ENCODE peak calls at places on chromosome 21, in eight cellular contexts. S, Y, T, K, C, O, Q and Z are unnamed samples.

GRCh38 chr21:35257413-35257812 is 208.3 kb upstream of the RUNX1 start:
- DNase-seq in S (peak), Y (no peak), T (peak), K (peak), C (peak), O (no peak), Q (peak), Z (peak)

GRCh38 chr21:17270234-17270633 is 242.6 kb upstream of the CXADR start:
- DNase-seq in S (peak), Y (peak), T (peak), K (peak), C (no peak), O (peak), Q (peak), Z (no peak)

GRCh38 chr21:37087188-37087587 is 14.1 kb downstream of the TTC3 start:
- DNase-seq in S (no peak), Y (peak), T (no peak), K (peak), C (no peak), O (peak), Q (peak), Z (no peak)

GRCh38 chr21:43347864-43348766 is 78.8 kb downstream of the SIK1 start:
- DNase-seq in S (no peak), Y (no peak), T (no peak), K (no peak), C (no peak), O (no peak), Q (no peak), Z (no peak)

GRCh38 chr21:25385912-25386474 is 221.3 kb downstream of the MRPL39 start:
- DNase-seq in S (no peak), Y (peak), T (no peak), K (no peak), C (peak), O (peak), Q (no peak), Z (no peak)

GRCh38 chr21:39645331-39645730 is 32.6 kb downstream of the B3GALT5 start:
- DNase-seq in S (no peak), Y (no peak), T (no peak), K (no peak), C (no peak), O (no peak), Q (no peak), Z (no peak)

GRCh38 chr21:34073749-34074282 is 438 bp downstream of the MRPS6 start:
- DNase-seq in S (peak), Y (peak), T (peak), K (no peak), C (no peak), O (peak), Q (no peak), Z (no peak)

GRCh38 chr21:20570824-20571232 is 427.4 kb upstream of the NCAM2 start:
- DNase-seq in S (no peak), Y (no peak), T (no peak), K (no peak), C (no peak), O (peak), Q (no peak), Z (no peak)

GRCh38 chr21:25005388-25005787 is 601.9 kb downstream of the MRPL39 start:
- DNase-seq in S (no peak), Y (no peak), T (no peak), K (no peak), C (no peak), O (no peak), Q (no peak), Z (no peak)

GRCh38 chr21:17427831-17428483 is 84.9 kb upstream of the CXADR start:
- DNase-seq in S (no peak), Y (no peak), T (no peak), K (no peak), C (no peak), O (no peak), Q (no peak), Z (no peak)

GRCh38 chr21:18384771-18385170 is 18.8 kb downstream of the TMPRSS15 start:
- DNase-seq in S (no peak), Y (peak), T (no peak), K (no peak), C (no peak), O (peak), Q (no peak), Z (no peak)

GRCh38 chr21:36882776-36883175 is 83.7 kb downstream of the HLCS start:
- DNase-seq in S (no peak), Y (no peak), T (no peak), K (no peak), C (no peak), O (no peak), Q (no peak), Z (no peak)

GRCh38 chr21:25369524-25370300 is 237.6 kb downstream of the MRPL39 start:
- DNase-seq in S (no peak), Y (no peak), T (no peak), K (no peak), C (no peak), O (no peak), Q (no peak), Z (no peak)

GRCh38 chr21:31198575-31198974 is 145.5 kb downstream of the TIAM1 start:
- DNase-seq in S (no peak), Y (peak), T (no peak), K (no peak), C (peak), O (peak), Q (peak), Z (no peak)

GRCh38 chr21:33931799-33932390 is 16.3 kb upstream of the ATP5PO start:
- DNase-seq in S (no peak), Y (no peak), T (no peak), K (no peak), C (no peak), O (no peak), Q (no peak), Z (no peak)

GRCh38 chr21:16308269-16308668 is 578.5 kb downstream of the USP25 start:
- DNase-seq in S (no peak), Y (no peak), T (no peak), K (no peak), C (no peak), O (no peak), Q (no peak), Z (no peak)

GRCh38 chr21:36065497-36066036 is 4.3 kb upstream of the CBR1 start:
- DNase-seq in S (no peak), Y (no peak), T (no peak), K (no peak), C (no peak), O (no peak), Q (peak), Z (no peak)

GRCh38 chr21:42124826-42125570 is 53.9 kb downstream of the UMODL1 start:
- DNase-seq in S (no peak), Y (no peak), T (no peak), K (no peak), C (no peak), O (no peak), Q (no peak), Z (no peak)
- H3K27ac ChIP-seq in S (no peak), Y (no peak), T (no peak), K (no peak), C (no peak), O (no peak), Q (no peak), Z (no peak)

GRCh38 chr21:41045534-41046268 is 122.3 kb upstream of the BACE2 start:
- DNase-seq in S (no peak), Y (peak), T (no peak), K (no peak), C (no peak), O (peak), Q (no peak), Z (no peak)

GRCh38 chr21:41048141-41048540 is 119.8 kb upstream of the BACE2 start:
- DNase-seq in S (no peak), Y (no peak), T (no peak), K (no peak), C (no peak), O (no peak), Q (no peak), Z (no peak)

GRCh38 chr21:41048636-41049035 is 119.3 kb upstream of the BACE2 start:
- DNase-seq in S (no peak), Y (no peak), T (no peak), K (no peak), C (no peak), O (no peak), Q (no peak), Z (no peak)

GRCh38 chr21:41043008-41043407 is 125.0 kb upstream of the BACE2 start:
- DNase-seq in S (no peak), Y (no peak), T (no peak), K (no peak), C (no peak), O (peak), Q (no peak), Z (no peak)
- TF ChIP-seq CTCF in S (peak), Y (peak), T (no peak), K (no peak), C (peak), O (peak), Q (peak), Z (no peak)

GRCh38 chr21:29295066-29295650 is 3.6 kb upstream of the BACH1 start:
- DNase-seq in S (no peak), Y (no peak), T (no peak), K (no peak), C (no peak), O (no peak), Q (no peak), Z (no peak)
- H3K27ac ChIP-seq in S (no peak), Y (no peak), T (no peak), K (no peak), C (no peak), O (no peak), Q (no peak), Z (no peak)

GRCh38 chr21:32383812-32384211 is 9.0 kb downstream of the URB1 start:
- DNase-seq in S (no peak), Y (no peak), T (no peak), K (no peak), C (no peak), O (no peak), Q (no peak), Z (no peak)
- TF ChIP-seq CTCF in S (peak), Y (no peak), T (no peak), K (no peak), C (no peak), O (peak), Q (no peak), Z (peak)

GRCh38 chr21:45592208-45592619 is 50.0 kb upstream of the SLC19A1 start:
- DNase-seq in S (no peak), Y (no peak), T (no peak), K (no peak), C (no peak), O (no peak), Q (no peak), Z (no peak)

GRCh38 chr21:45592626-45593134 is 50.4 kb upstream of the SLC19A1 start:
- DNase-seq in S (no peak), Y (no peak), T (no peak), K (no peak), C (no peak), O (no peak), Q (no peak), Z (no peak)

GRCh38 chr21:45591619-45592207 is 49.5 kb upstream of the SLC19A1 start:
- DNase-seq in S (no peak), Y (no peak), T (no peak), K (no peak), C (no peak), O (no peak), Q (no peak), Z (no peak)

GRCh38 chr21:45594721-45595489 is 48.6 kb upstream of the PCBP3 start:
- DNase-seq in S (no peak), Y (no peak), T (no peak), K (no peak), C (no peak), O (no peak), Q (no peak), Z (no peak)

GRCh38 chr21:45593162-45594022 is 50.1 kb upstream of the PCBP3 start:
- DNase-seq in S (no peak), Y (no peak), T (no peak), K (no peak), C (no peak), O (no peak), Q (no peak), Z (no peak)
- H3K27ac ChIP-seq in S (no peak), Y (no peak), T (no peak), K (no peak), C (no peak), O (no peak), Q (no peak), Z (peak)

GRCh38 chr21:41411449-41412089 is 14.5 kb upstream of the MX1 start:
- DNase-seq in S (no peak), Y (no peak), T (no peak), K (no peak), C (no peak), O (peak), Q (no peak), Z (peak)
- TF ChIP-seq CTCF in S (peak), Y (peak), T (peak), K (no peak), C (peak), O (peak), Q (peak), Z (peak)

GRCh38 chr21:15247613-15248012 is 182.8 kb upstream of the NRIP1 start:
- DNase-seq in S (no peak), Y (no peak), T (no peak), K (no peak), C (no peak), O (no peak), Q (no peak), Z (no peak)

GRCh38 chr21:15241997-15242767 is 177.4 kb upstream of the NRIP1 start:
- DNase-seq in S (no peak), Y (no peak), T (no peak), K (no peak), C (no peak), O (peak), Q (no peak), Z (no peak)

GRCh38 chr21:15240846-15241245 is 176.0 kb upstream of the NRIP1 start:
- DNase-seq in S (no peak), Y (no peak), T (no peak), K (no peak), C (no peak), O (no peak), Q (no peak), Z (no peak)

GRCh38 chr21:15242906-15243305 is 178.1 kb upstream of the NRIP1 start:
- DNase-seq in S (no peak), Y (no peak), T (no peak), K (no peak), C (no peak), O (no peak), Q (no peak), Z (no peak)

DNA sequence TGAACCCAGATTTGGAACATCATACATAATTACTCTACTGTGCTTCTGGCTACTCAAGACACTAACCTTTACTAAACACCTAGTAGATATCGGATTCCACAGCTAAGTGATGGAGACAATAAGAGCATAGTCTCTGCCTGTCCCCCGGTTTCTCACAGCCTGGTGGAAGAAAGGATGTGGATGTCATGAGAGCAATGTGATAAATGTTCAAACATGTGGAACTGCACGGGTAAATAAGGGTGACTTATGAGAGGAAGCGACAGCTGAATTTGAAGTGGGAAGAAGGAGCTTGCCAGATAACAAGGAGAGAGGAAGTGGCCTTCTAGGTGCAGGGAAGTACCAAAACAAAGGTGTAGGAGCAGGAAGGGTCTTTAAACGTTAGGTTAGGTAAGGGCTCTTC is 178.6 kb upstream of the NRIP1 start:
- DNase-seq in S (no peak), Y (no peak), T (no peak), K (no peak), C (no peak), O (peak), Q (no peak), Z (no peak)
- H3K27ac ChIP-seq in S (no peak), Y (no peak), T (no peak), K (no peak), C (no peak), O (no peak), Q (no peak), Z (no peak)

GRCh38 chr21:46285761-46286667 is at the start of gene YBEY:
- DNase-seq in S (peak), Y (peak), T (peak), K (peak), C (peak), O (peak), Q (peak), Z (peak)
- TF ChIP-seq CTCF in S (peak), Y (peak), T (peak), K (peak), C (no peak), O (peak), Q (peak), Z (peak)

DNA sequence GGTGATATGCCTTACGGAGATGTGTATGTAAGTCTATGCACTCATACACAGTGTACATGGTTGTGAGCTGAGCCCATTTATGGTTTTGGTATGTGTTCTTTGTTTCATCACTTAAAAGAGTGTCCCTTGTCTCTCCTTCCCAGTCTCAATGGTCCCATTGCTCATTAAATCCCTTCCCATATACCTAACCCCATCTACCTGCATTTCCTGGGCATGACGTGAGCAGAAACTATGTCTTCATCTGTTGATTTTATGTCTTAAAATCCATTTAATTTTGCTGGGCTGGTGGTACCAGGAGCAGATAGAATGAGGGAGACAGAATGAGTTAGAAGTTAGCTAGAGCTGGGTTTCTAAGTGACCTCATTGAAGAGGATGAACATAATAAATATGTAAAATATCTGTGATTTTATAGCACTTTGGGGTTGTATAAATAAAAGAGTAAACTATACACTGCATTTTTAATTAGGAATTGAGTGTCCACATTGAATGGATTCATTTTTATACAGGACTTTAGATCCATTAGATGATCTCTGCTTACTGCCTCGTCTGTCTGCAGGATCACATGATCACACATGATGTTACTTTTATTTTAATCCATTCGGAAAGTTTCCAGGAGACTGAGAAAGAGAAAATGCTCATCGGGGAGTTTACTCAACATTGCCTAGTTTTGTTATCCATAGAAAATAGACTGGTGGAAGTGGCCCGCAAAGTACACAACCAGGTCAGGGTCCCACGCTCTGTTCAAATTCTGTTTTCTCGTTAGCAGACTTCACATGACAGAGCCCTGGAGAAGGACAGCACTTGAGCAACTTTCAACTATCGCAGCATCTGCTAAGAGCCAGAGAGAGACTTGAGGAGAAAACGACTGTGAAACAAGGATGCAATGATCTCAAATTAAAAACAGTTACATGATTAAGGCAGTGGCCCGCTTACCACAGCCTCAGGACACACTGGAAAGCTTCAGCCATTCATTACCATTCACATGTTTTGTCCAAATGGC is 44.5 kb downstream of the ADAMTS1 start:
- DNase-seq in S (peak), Y (no peak), T (no peak), K (no peak), C (no peak), O (no peak), Q (peak), Z (no peak)
- H3K27ac ChIP-seq in S (peak), Y (no peak), T (peak), K (no peak), C (no peak), O (no peak), Q (peak), Z (peak)

DNA sequence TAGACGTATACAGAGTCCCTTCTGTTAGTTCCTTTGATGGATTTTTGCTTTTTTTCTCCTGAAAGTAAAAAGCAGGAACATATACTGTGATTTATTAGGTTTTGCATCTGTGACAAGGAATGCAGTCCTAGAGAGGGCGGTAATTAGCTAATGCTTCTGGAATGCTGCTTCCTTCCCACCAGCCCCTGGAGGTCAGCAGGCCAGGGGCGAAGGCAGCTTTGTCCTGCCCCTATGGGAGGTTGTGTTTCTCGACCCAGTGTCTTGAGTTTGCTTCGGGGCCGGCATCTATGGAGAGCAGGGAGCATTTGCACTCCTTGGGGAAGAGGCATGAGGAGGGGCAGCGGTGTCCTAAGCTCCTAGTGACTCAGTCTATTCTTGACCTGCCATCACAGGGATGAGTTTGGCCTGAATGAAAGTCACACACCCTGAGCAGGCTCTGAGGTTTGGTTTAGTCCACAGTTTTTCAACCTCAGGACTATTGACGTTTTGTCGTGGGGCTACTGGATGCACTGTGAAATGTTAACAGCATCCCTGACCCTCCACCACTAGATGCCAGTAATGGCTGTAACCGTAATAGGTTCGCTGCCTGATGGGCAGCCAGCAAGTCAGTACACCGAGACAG is 85.0 kb upstream of the KCNJ15 start:
- DNase-seq in S (no peak), Y (peak), T (no peak), K (no peak), C (no peak), O (peak), Q (peak), Z (no peak)
- TF ChIP-seq CTCF in S (no peak), Y (peak), T (no peak), K (no peak), C (peak), O (peak), Q (peak), Z (no peak)